ENCODE peak calls at places on chromosomes 12 and 14, in eight cellular contexts. S, O, B, V, Q, C, Z and I are unnamed samples.

GRCh38 chr12:42725839-42726238 is 136.3 kb upstream of the PRICKLE1 start:
- DNase-seq in C (no peak), Q (no peak), V (peak), Z (no peak), B (no peak), O (peak), S (no peak), I (no peak)

GRCh38 chr12:42574879-42575278 is 14.7 kb downstream of the PRICKLE1 start:
- DNase-seq in S (no peak), V (no peak), O (no peak), Z (no peak), C (no peak), Q (no peak), B (no peak), I (no peak)

GRCh38 chr12:17334784-17335183 is 728.8 kb upstream of the LMO3 start:
- DNase-seq in C (no peak), Q (no peak), Z (no peak), V (no peak), B (no peak), O (no peak), S (no peak), I (no peak)

GRCh38 chr14:105748204-105748578 is 221.8 kb downstream of the TMEM121 start:
- DNase-seq in Q (no peak), S (no peak), V (no peak), C (peak), O (no peak), B (no peak), Z (no peak), I (no peak)

GRCh38 chr12:1360812-1361211 is 233.6 kb downstream of the FBXL14 start:
- DNase-seq in V (peak), O (peak), C (no peak), Q (no peak), Z (no peak), S (no peak), B (no peak), I (no peak)

GRCh38 chr12:58764100-58764953 is 156.0 kb downstream of the LRIG3 start:
- DNase-seq in Q (no peak), B (peak), Z (no peak), O (no peak), V (peak), C (peak), S (no peak), I (no peak)

GRCh38 chr12:49260165-49260564 is 4.7 kb upstream of the TUBA1C start:
- DNase-seq in C (no peak), V (peak), B (no peak), O (peak), S (no peak), Q (no peak), Z (no peak), I (no peak)

GRCh38 chr12:62833634-62834033 is 101.3 kb downstream of the PPM1H start:
- DNase-seq in V (no peak), Q (no peak), B (no peak), O (no peak), S (no peak), Z (no peak), C (no peak), I (no peak)

GRCh38 chr12:125983094-125983783 is 918.0 kb downstream of the AACS start:
- DNase-seq in C (peak), V (peak), O (peak), S (no peak), Z (no peak), Q (no peak), B (no peak), I (peak)

DNA sequence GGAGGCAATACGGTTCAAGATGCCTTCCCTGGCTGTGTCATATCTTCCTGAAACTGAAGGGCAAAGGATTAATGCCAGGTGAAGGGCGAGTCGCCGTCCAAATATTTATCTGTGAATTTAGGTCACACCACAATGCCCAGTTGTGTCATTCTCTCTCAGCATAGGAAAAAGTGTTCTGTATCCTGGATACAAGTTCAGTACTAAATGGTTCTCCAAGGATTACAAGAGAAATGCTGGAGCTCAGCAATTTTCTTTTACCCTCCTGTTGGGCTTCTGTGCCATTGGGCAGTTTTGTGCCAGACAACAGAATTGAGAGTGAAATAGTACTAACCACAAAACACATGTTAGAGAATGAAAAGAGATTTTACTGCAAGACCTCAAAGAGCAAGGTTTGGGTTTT is 493.9 kb downstream of the EGLN3 start:
- DNase-seq in V (no peak), O (no peak), Q (no peak), Z (no peak), S (no peak), C (no peak), B (no peak), I (no peak)
- TF ChIP-seq CTCF in V (no peak), O (no peak), Q (no peak), Z (no peak), S (no peak), C (no peak), B (no peak), I (no peak)

GRCh38 chr12:56086096-56086495 is 6.1 kb downstream of the ERBB3 start:
- DNase-seq in S (no peak), Q (no peak), C (peak), V (no peak), O (no peak), Z (no peak), B (no peak), I (no peak)

GRCh38 chr12:56086608-56087007 is 6.6 kb downstream of the ERBB3 start:
- DNase-seq in S (no peak), B (no peak), O (no peak), Z (no peak), V (no peak), Q (no peak), C (no peak), I (no peak)

GRCh38 chr12:56087220-56087619 is 7.3 kb downstream of the ERBB3 start:
- DNase-seq in O (peak), Q (no peak), S (no peak), Z (no peak), V (no peak), B (no peak), C (peak), I (no peak)

GRCh38 chr12:56082967-56083366 is 3.0 kb downstream of the ERBB3 start:
- DNase-seq in V (no peak), Q (no peak), O (no peak), B (no peak), Z (no peak), S (no peak), C (no peak), I (no peak)

DNA sequence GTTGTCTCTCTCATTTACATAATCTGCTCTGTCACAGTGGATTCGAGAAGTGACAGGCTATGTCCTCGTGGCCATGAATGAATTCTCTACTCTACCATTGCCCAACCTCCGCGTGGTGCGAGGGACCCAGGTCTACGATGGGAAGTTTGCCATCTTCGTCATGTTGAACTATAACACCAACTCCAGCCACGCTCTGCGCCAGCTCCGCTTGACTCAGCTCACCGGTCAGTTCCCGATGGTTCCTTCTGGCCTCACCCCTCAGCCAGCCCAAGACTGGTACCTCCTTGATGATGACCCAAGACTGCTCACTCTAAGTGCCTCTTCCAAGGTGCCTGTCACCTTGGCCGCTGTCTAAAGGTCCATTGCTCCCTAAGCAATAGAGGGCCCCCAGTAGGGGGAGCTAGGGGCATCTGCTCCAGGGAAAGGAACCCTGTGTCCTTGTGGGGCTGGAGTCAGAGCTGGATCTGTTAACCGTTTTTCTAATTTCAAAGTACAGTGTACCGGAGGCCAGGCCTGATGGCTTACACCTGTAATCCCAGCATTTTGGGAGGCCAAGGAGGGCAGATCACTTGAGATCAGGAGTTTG is 5.1 kb downstream of the ERBB3 start:
- DNase-seq in C (no peak), B (peak), V (no peak), Q (no peak), O (no peak), Z (peak), S (no peak), I (peak)
- TF ChIP-seq CTCF in C (no peak), B (peak), V (peak), Q (no peak), O (peak), Z (peak), S (no peak), I (no peak)

GRCh38 chr12:124979568-124979967 is 9.4 kb downstream of the DHX37 start:
- DNase-seq in C (no peak), Q (no peak), B (no peak), Z (no peak), V (no peak), O (no peak), S (no peak), I (peak)
- TF ChIP-seq CTCF in C (no peak), Q (no peak), B (no peak), Z (no peak), V (no peak), O (no peak), S (no peak), I (no peak)

GRCh38 chr12:75389061-75389460 is 1.8 kb upstream of the GLIPR1L2 start:
- DNase-seq in V (peak), Z (no peak), Q (no peak), S (no peak), C (no peak), B (no peak), O (peak), I (no peak)

GRCh38 chr12:75389706-75390105 is 1.2 kb upstream of the GLIPR1L2 start:
- DNase-seq in C (no peak), O (peak), B (no peak), Z (no peak), S (no peak), V (no peak), Q (no peak), I (no peak)

GRCh38 chr12:75390156-75390898 is 562 bp upstream of the GLIPR1L2 start:
- DNase-seq in O (peak), V (no peak), Z (no peak), C (no peak), S (no peak), Q (no peak), B (no peak), I (no peak)

DNA sequence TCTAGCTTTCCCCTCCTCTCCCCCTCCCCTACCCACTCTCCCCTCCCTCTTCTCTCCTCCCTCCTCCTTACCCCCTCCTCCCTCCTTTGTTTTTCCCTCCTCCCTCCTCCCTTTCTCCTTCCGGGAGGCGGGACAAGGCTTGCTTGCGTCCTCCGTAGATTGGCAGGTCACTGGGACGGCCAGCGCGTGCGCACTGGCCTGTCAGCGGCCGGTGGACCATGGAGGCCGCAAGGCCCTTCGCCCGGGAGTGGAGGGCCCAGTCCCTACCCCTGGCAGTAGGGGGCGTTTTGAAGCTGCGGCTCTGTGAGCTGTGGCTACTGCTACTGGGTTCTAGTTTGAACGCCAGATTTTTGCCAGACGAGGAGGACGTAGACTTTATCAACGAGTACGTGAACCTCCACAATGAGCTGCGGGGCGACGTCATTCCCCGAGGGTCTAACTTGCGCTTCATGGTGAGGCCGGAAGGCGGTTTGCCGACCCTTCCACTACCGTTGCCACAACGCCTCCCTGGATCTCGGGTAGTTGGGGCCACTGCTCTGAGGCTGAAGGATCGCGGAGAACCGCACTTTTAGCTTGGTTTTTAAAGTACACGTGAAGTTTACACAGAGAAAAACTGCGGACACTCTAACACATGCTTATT is at the start of gene GLIPR1L2:
- DNase-seq in Z (peak), B (peak), C (peak), Q (peak), O (peak), V (peak), S (peak), I (peak)
- TF ChIP-seq CTCF in Z (peak), B (peak), C (peak), Q (peak), O (peak), V (peak), S (peak), I (peak)